ENCODE peak calls at places on chromosomes 2 and 18, in four cellular contexts. R is cardiac fibroblast, P is AG20443, U is endodermal cell. X is an unnamed sample.

GRCh38 chr2:167383610-167384194 is 495.4 kb downstream of the XIRP2 start:
- DNase-seq in R (no peak), P (no peak), U (no peak), X (no peak)

GRCh38 chr2:176283268-176283667 is 14.0 kb downstream of the MTX2 start:
- DNase-seq in U (no peak), P (no peak), R (peak), X (no peak)

GRCh38 chr2:25042321-25043240 is 705 bp downstream of the EFR3B start:
- DNase-seq in R (peak), P (peak), U (peak), X (peak)

GRCh38 chr2:120222186-120223033 is 790 bp downstream of the TMEM185B start:
- DNase-seq in R (no peak), P (no peak), U (no peak), X (no peak)

GRCh38 chr2:232890896-232891601 is 21.0 kb downstream of the SNORC start:
- DNase-seq in P (no peak), R (peak), U (peak), X (peak)

GRCh38 chr2:181978351-181979150 is 7.1 kb upstream of the PPP1R1C start:
- DNase-seq in U (no peak), R (peak), P (no peak), X (no peak)

GRCh38 chr2:216031960-216032689 is 18.8 kb upstream of the MREG start:
- DNase-seq in U (no peak), P (peak), R (peak), X (peak)

GRCh38 chr2:37737507-37737906 is 66.1 kb upstream of the CDC42EP3 start:
- DNase-seq in R (peak), P (no peak), U (no peak), X (no peak)

GRCh38 chr2:24855703-24856102 is 62.5 kb downstream of the CENPO start:
- DNase-seq in U (no peak), P (peak), R (peak), X (no peak)

GRCh38 chr2:4354678-4355077 is 651.3 kb downstream of the DCDC2C start:
- DNase-seq in P (no peak), R (no peak), U (peak), X (no peak)

GRCh38 chr18:48763714-48764100 is 187.1 kb downstream of the SMAD7 start:
- DNase-seq in P (no peak), R (no peak), U (no peak), X (no peak)

GRCh38 chr2:30217644-30218361 is 13.5 kb upstream of the LBH start:
- DNase-seq in R (peak), P (no peak), U (peak), X (no peak)

GRCh38 chr2:74715071-74715791 is 61.2 kb downstream of the SEMA4F start:
- DNase-seq in R (peak), U (peak), P (peak), X (peak)

GRCh38 chr2:105820691-105821090 is 76.0 kb downstream of the NCK2 start:
- DNase-seq in U (no peak), P (no peak), R (no peak), X (no peak)

GRCh38 chr2:39689876-39690275 is 24.2 kb downstream of the TMEM178A start:
- DNase-seq in R (no peak), U (no peak), P (no peak), X (no peak)

GRCh38 chr2:9053534-9053931 is 50.0 kb upstream of the MBOAT2 start:
- DNase-seq in U (no peak), P (no peak), R (peak), X (no peak)